ENCODE peak calls at places on chromosomes 3 and 15, in seven cellular contexts. Q, F, K, U, W, E and Z are unnamed samples.

GRCh38 chr15:66948294-66948693 is 117.1 kb upstream of the SMAD3 start:
- DNase-seq in K (no peak), F (no peak), W (no peak), Q (no peak), U (no peak), E (peak), Z (no peak)

GRCh38 chr3:138609898-138610266 is 1.3 kb downstream of the FAIM start:
- DNase-seq in U (no peak), Q (no peak), E (no peak), F (no peak), K (no peak), W (no peak), Z (no peak)

GRCh38 chr15:25176991-25177954 is 222.5 kb downstream of the SNRPN start:
- DNase-seq in Q (no peak), E (no peak), F (peak), U (peak), W (no peak), K (no peak), Z (no peak)

GRCh38 chr3:115321396-115321795 is 174.3 kb upstream of the ZBTB20 start:
- DNase-seq in W (no peak), Q (no peak), K (no peak), U (no peak), E (peak), F (no peak), Z (no peak)

GRCh38 chr15:43209059-43209824 is 11.6 kb downstream of the EPB42 start:
- DNase-seq in U (no peak), F (no peak), E (no peak), K (peak), Q (no peak), W (no peak), Z (no peak)

GRCh38 chr3:133440652-133441051 is 40.8 kb downstream of the BFSP2 start:
- DNase-seq in E (no peak), F (no peak), K (no peak), U (no peak), W (no peak), Q (no peak), Z (no peak)

GRCh38 chr15:63600001-63600645 is 2.9 kb downstream of the FBXL22 start:
- DNase-seq in K (no peak), U (no peak), Q (no peak), F (no peak), E (no peak), W (no peak), Z (no peak)

GRCh38 chr3:24355806-24356205 is 138.8 kb downstream of the THRB start:
- DNase-seq in W (no peak), K (no peak), U (no peak), F (no peak), Q (no peak), E (no peak), Z (no peak)

GRCh38 chr3:18438586-18438985 is 13.4 kb upstream of the SATB1 start:
- DNase-seq in Q (no peak), F (peak), U (no peak), E (no peak), K (no peak), W (no peak), Z (no peak)

GRCh38 chr15:36407647-36408046 is 171.8 kb upstream of the CDIN1 start:
- DNase-seq in F (no peak), W (no peak), K (no peak), U (no peak), Q (peak), E (peak), Z (no peak)

GRCh38 chr3:16897254-16897926 is 12.6 kb downstream of the PLCL2 start:
- DNase-seq in W (no peak), Q (no peak), E (no peak), U (no peak), F (no peak), K (no peak), Z (no peak)

GRCh38 chr3:116815831-116816588 is 106.4 kb downstream of the TUSC7 start:
- DNase-seq in W (no peak), E (no peak), F (no peak), U (no peak), K (no peak), Q (no peak), Z (no peak)

GRCh38 chr15:71440479-71441071 is 325.3 kb downstream of the THSD4 start:
- DNase-seq in K (no peak), W (no peak), E (peak), U (no peak), F (no peak), Q (peak), Z (no peak)

GRCh38 chr3:196660381-196661166 is 21.1 kb downstream of the NRROS start:
- DNase-seq in F (no peak), K (no peak), U (no peak), Q (no peak), E (no peak), W (no peak), Z (no peak)

GRCh38 chr3:122535964-122536363 is 21.2 kb upstream of the KPNA1 start:
- DNase-seq in Q (no peak), W (no peak), E (no peak), K (no peak), F (no peak), U (no peak), Z (no peak)

GRCh38 chr3:9194509-9195184 is 54.8 kb downstream of the SRGAP3 start:
- DNase-seq in F (no peak), W (no peak), K (no peak), E (peak), Q (peak), U (no peak), Z (no peak)

GRCh38 chr15:90060797-90061196 is 41.5 kb downstream of the IDH2 start:
- DNase-seq in W (no peak), F (no peak), K (no peak), E (peak), Q (no peak), U (no peak), Z (no peak)

GRCh38 chr3:61903931-61904657 is 342.7 kb downstream of the PTPRG start:
- DNase-seq in K (no peak), E (peak), W (no peak), Q (peak), F (no peak), U (peak), Z (peak)

DNA sequence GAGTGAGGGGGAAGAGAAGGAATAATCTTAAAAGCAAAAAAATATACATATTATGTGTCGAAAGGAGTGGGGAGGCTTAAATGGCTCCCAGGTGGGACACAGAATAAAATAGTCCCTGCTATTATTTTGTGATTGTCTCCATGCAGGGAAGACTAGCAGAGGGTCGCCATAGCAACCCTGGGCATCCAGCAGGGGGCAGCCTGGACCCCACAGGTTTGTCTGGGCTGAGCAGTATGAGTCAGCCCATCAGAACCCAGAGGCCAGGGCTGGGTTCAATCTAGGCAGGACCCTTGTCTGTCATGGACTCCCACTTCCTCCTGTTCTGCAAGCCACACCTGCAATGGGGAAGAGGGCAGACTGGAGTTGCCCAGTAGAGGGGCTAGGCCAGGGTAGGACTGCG is 17.6 kb upstream of the LINGO1 start:
- DNase-seq in Q (no peak), W (no peak), E (no peak), F (no peak), K (no peak), U (no peak), Z (no peak)
- TF ChIP-seq CTCF in Q (no peak), W (no peak), E (no peak), F (no peak), K (no peak), U (peak), Z (no peak)

GRCh38 chr3:59733041-59733809 is 683.4 kb upstream of the CFAP20DC start:
- DNase-seq in K (no peak), E (no peak), U (no peak), Q (no peak), W (no peak), F (no peak), Z (no peak)

GRCh38 chr3:59731909-59732308 is 682.1 kb upstream of the CFAP20DC start:
- DNase-seq in E (no peak), W (no peak), Q (no peak), K (no peak), U (no peak), F (no peak), Z (no peak)

GRCh38 chr3:59728509-59728908 is 678.7 kb upstream of the CFAP20DC start:
- DNase-seq in U (no peak), E (no peak), K (no peak), W (no peak), F (no peak), Q (no peak), Z (no peak)

GRCh38 chr3:59727902-59728301 is 678.1 kb upstream of the CFAP20DC start:
- DNase-seq in W (no peak), E (no peak), Q (no peak), F (no peak), U (no peak), K (no peak), Z (no peak)

DNA sequence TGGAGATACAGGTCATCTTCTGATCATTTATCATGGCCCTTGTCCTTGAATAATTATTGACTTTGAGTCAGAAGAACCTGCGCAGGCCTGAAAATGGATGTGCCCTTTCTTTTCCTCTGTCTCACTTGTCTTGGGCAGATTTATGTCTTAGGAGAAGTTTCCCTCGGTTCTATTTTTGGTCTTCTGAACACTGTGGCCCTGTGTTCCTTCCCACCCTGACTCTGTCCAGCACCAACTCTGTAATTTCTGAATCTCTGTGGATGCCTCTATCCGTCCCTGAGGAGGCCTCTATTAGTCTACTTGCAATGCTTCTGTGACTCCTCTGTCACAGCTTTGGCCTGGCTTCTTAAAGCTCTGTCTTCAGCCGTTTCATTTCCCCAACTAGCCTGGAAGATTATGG is 680.8 kb upstream of the CFAP20DC start:
- DNase-seq in W (no peak), K (no peak), E (no peak), F (no peak), Q (no peak), U (no peak), Z (no peak)
- TF ChIP-seq CTCF in W (no peak), K (no peak), E (no peak), F (no peak), Q (no peak), U (no peak), Z (no peak)

DNA sequence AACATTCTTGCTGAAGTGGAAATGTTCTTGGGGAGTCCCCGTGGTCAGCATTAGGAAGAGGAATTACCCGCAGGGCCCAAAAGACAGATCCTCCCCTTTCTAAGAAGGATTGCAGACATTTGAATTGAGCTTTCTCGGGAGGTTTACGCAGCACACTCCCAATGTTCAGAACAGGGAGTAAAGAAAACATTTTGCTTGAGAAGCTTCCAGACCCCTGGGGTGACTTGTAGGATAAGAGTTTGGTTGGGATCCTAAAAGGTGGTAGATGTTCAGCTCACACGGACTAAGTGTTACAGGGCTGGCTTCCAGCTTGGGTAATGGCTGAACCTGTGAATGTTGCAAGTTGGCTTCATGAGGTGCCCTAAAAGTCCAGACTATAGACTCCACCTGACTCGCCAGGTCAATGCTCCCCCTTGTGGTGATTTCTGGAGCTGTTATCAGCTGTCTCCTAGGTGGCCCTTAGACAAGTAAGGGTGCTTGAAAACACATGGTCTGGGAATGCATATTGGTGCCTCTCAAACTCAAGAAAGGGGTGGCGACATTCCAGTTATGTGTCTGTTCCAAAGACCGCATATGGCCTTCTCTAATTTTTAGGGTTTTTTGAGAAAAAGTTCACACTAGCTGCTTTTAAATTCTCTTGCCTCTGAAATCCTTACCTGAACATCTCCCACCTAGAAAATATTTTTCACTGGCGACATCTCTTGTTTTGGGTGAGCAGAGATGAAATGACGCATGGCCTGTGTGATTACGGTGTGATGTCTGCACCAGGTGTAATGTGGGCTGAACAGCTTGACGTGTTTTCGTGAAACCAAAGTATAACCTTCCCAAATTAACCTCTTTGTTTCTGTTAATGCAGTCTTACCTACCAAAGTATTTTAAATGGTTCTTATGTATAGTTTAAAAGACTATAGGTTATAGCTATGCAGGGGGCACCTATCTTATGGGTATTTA is 175.8 kb upstream of the KBTBD8 start:
- DNase-seq in E (peak), W (no peak), U (peak), Q (peak), K (no peak), F (no peak), Z (peak)
- TF ChIP-seq CTCF in E (peak), W (peak), U (peak), Q (peak), K (peak), F (peak), Z (peak)

GRCh38 chr3:155753038-155753647 is 8.3 kb upstream of the PLCH1 start:
- DNase-seq in F (no peak), W (no peak), K (no peak), E (peak), U (no peak), Q (peak), Z (no peak)
- TF ChIP-seq CTCF in F (peak), W (peak), K (peak), E (peak), U (peak), Q (peak), Z (no peak)

GRCh38 chr3:119620899-119621298 is 23.2 kb downstream of the PLA1A start:
- DNase-seq in F (no peak), W (no peak), E (no peak), Q (no peak), K (no peak), U (no peak), Z (peak)

GRCh38 chr3:119613872-119614271 is 16.2 kb downstream of the PLA1A start:
- DNase-seq in W (no peak), U (no peak), Q (no peak), E (no peak), F (no peak), K (no peak), Z (no peak)

GRCh38 chr3:119624002-119624401 is 26.3 kb downstream of the PLA1A start:
- DNase-seq in U (no peak), F (no peak), K (no peak), E (no peak), W (no peak), Q (no peak), Z (no peak)

GRCh38 chr3:119616056-119616455 is 18.4 kb downstream of the PLA1A start:
- DNase-seq in U (no peak), F (no peak), W (no peak), Q (no peak), K (no peak), E (no peak), Z (no peak)

GRCh38 chr3:119619094-119619493 is 21.4 kb downstream of the PLA1A start:
- DNase-seq in E (peak), U (no peak), Q (peak), F (no peak), W (no peak), K (no peak), Z (no peak)
- TF ChIP-seq CTCF in E (no peak), U (no peak), Q (no peak), F (no peak), W (no peak), K (no peak), Z (no peak)

GRCh38 chr3:42572278-42572677 is 9.5 kb downstream of the SEC22C start:
- DNase-seq in U (no peak), E (peak), K (no peak), F (no peak), W (no peak), Q (peak), Z (no peak)
- TF ChIP-seq CTCF in U (peak), E (peak), K (no peak), F (peak), W (peak), Q (peak), Z (no peak)

DNA sequence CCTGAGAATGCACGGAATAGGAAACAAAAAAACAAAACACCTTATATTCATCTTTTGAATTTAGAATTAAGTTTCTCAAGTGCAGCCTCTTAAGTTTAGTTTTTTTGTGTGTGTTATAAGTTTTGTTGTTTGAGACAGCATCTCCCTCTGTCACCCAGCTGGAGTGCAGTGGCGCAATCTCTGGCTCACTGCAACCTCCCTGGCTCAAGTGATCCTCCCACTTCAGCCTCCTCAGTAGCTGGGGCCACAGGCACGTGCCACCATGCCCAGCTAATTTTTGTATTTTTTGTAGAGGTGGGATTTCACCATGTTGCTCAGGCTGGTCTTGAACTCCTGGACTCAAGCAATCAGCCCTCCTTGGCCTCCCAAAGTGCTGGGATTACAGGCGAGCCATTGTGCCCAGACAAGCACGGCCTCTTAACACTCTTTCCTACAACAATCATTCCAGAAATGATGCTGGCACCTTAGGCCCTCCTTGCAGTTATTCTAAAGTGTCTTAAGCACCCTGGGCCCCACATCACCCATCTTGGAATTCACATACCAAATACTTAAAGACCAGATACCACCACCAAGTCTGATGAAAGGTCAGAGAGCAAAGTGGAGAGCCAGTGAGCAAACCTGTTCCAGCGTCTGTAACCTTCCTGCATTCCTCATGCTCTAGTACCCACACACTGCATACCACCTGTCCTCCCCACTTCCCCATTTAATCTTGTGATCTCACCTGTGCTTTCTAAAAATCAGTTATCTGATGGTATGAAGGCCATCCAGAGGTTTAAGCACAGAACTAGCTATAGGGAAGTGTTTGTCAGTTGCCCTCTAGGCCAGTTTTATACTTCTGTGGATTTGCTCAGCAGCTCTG is 6.9 kb upstream of the SPG11 start:
- DNase-seq in Q (no peak), K (no peak), W (no peak), E (no peak), F (no peak), U (no peak), Z (no peak)
- TF ChIP-seq CTCF in Q (no peak), K (no peak), W (no peak), E (no peak), F (no peak), U (no peak), Z (no peak)

GRCh38 chr3:98240133-98240532 is 23.9 kb upstream of the OR5H6 start:
- DNase-seq in K (no peak), F (no peak), W (no peak), E (no peak), U (no peak), Q (no peak), Z (no peak)
- TF ChIP-seq CTCF in K (no peak), F (no peak), W (no peak), E (no peak), U (no peak), Q (no peak), Z (no peak)